ENCODE peak calls at places on chromosome 1, in six cellular contexts. C is activated CD8-positive, alpha-beta memory T cell treated with anti-CD3 and anti-CD28 coated beads for 48 hours; E is endothelial cell of umbilical vein; Z is GM13977; T is SHP77; U is astrocyte. S is an unnamed sample.

GRCh38 chr1:25031601-25031965 is 101.5 kb upstream of the RUNX3 start:
- DNase-seq in C (peak), E (no peak), Z (peak), T (no peak), U (no peak), S (no peak)

GRCh38 chr1:24928631-24929090 is 1.4 kb downstream of the RUNX3 start:
- DNase-seq in C (no peak), E (no peak), Z (no peak), T (no peak), U (no peak), S (no peak)

GRCh38 chr1:239997515-239998311 is 94.0 kb upstream of the FMN2 start:
- DNase-seq in C (no peak), E (no peak), Z (no peak), T (no peak), U (no peak), S (peak)

GRCh38 chr1:156419863-156420208 is 50.8 kb downstream of the RHBG start:
- DNase-seq in C (no peak), E (no peak), Z (peak), T (no peak), U (no peak), S (no peak)

GRCh38 chr1:245687129-245687635 is 532.4 kb downstream of the KIF26B start:
- DNase-seq in C (no peak), E (no peak), Z (no peak), T (no peak), U (peak), S (no peak)

GRCh38 chr1:226308723-226309397 is at the start of gene LIN9:
- DNase-seq in C (peak), E (peak), Z (peak), T (peak), U (peak), S (peak)

GRCh38 chr1:30356839-30357238 is 366.5 kb downstream of the MATN1 start:
- DNase-seq in C (no peak), E (no peak), Z (no peak), T (no peak), U (no peak), S (no peak)

GRCh38 chr1:85952460-85952859 is 204.1 kb downstream of the COL24A1 start:
- DNase-seq in C (no peak), E (peak), Z (no peak), T (peak), U (no peak), S (no peak)

GRCh38 chr1:11541956-11542355 is 63.0 kb downstream of the DISP3 start:
- DNase-seq in C (no peak), E (no peak), Z (no peak), T (no peak), U (no peak), S (no peak)

GRCh38 chr1:89464008-89464407 is 60.6 kb upstream of the LRRC8B start:
- DNase-seq in C (no peak), E (no peak), Z (no peak), T (no peak), U (peak), S (no peak)

GRCh38 chr1:112935474-112936289 is 20.3 kb downstream of the SLC16A1 start:
- DNase-seq in C (no peak), E (peak), Z (no peak), T (no peak), U (peak), S (no peak)

GRCh38 chr1:117143172-117143571 is 21.6 kb upstream of the TRIM45 start:
- DNase-seq in C (no peak), E (no peak), Z (no peak), T (no peak), U (no peak), S (no peak)

GRCh38 chr1:210653771-210654170 is 325.1 kb downstream of the HHAT start:
- DNase-seq in C (no peak), E (peak), Z (no peak), T (no peak), U (peak), S (no peak)

GRCh38 chr1:2396476-2396875 is 4.8 kb downstream of the RER1 start:
- DNase-seq in C (no peak), E (no peak), Z (no peak), T (no peak), U (no peak), S (no peak)